ENCODE peak calls at places on chromosomes 5 and 9, in four cellular contexts. U is HCT116, O is HepG2, T is SK-N-SH. X is an unnamed sample.

GRCh38 chr9:87498046-87498815 is 564 bp downstream of the DAPK1 start:
- DNase-seq in O (peak), T (peak), U (no peak), X (peak)

GRCh38 chr5:93123127-93123526 is 457.9 kb downstream of the NR2F1-AS1 start:
- DNase-seq in U (no peak), O (no peak), T (no peak), X (no peak)

GRCh38 chr5:55853818-55854217 is 2.7 kb downstream of the IL31RA start:
- DNase-seq in O (no peak), U (no peak), T (no peak), X (no peak)

GRCh38 chr9:76135902-76136301 is 245.4 kb downstream of the PCSK5 start:
- DNase-seq in T (no peak), O (no peak), U (no peak), X (no peak)

GRCh38 chr9:137582286-137582860 is 3.6 kb upstream of the DPH7 start:
- DNase-seq in O (no peak), U (no peak), T (peak), X (peak)

GRCh38 chr5:168365581-168366081 is 74.2 kb downstream of the WWC1 start:
- DNase-seq in O (peak), T (no peak), U (peak), X (no peak)

GRCh38 chr5:97888439-97888838 is 705.4 kb upstream of the RIOK2 start:
- DNase-seq in T (no peak), O (no peak), U (no peak), X (no peak)

GRCh38 chr5:123425444-123425843 is 2.2 kb upstream of the CEP120 start:
- DNase-seq in U (no peak), O (no peak), T (no peak), X (no peak)

GRCh38 chr5:72353046-72353445 is 32.9 kb downstream of the PTCD2 start:
- DNase-seq in U (no peak), T (no peak), O (no peak), X (no peak)

GRCh38 chr5:68839019-68839552 is 254.7 kb upstream of the SLC30A5 start:
- DNase-seq in U (no peak), O (no peak), T (no peak), X (no peak)

GRCh38 chr5:143594913-143595818 is 191.7 kb upstream of the NR3C1 start:
- DNase-seq in U (peak), O (peak), T (no peak), X (no peak)

GRCh38 chr5:73564644-73565165 is 734 bp downstream of the ANKRA2 start:
- DNase-seq in U (no peak), O (no peak), T (peak), X (peak)

GRCh38 chr5:54876561-54876960 is 108.8 kb downstream of the ESM1 start:
- DNase-seq in T (no peak), O (no peak), U (no peak), X (no peak)

GRCh38 chr5:115295775-115296129 is 702 bp downstream of the CCDC112 start:
- DNase-seq in O (no peak), U (no peak), T (no peak), X (no peak)

GRCh38 chr5:10788358-10788757 is 27.3 kb upstream of the DAP start:
- DNase-seq in O (no peak), U (no peak), T (no peak), X (no peak)

GRCh38 chr5:124664287-124664686 is 82.2 kb downstream of the ZNF608 start:
- DNase-seq in T (no peak), O (no peak), U (no peak), X (no peak)

GRCh38 chr9:29799227-29799626 is 2225.9 kb upstream of the C9orf72 start:
- DNase-seq in O (peak), U (no peak), T (no peak), X (no peak)

GRCh38 chr9:111898331-111899096 is 1.9 kb downstream of the UGCG start:
- DNase-seq in O (no peak), T (no peak), U (no peak), X (no peak)

GRCh38 chr9:5879419-5880181 is 11.1 kb upstream of the MLANA start:
- DNase-seq in O (peak), T (peak), U (peak), X (peak)

GRCh38 chr5:33565304-33565703 is 124.5 kb downstream of the TARS1 start:
- DNase-seq in O (no peak), T (no peak), U (no peak), X (no peak)

GRCh38 chr5:1782385-1783213 is 17.0 kb downstream of the MRPL36 start:
- DNase-seq in U (no peak), O (no peak), T (no peak), X (no peak)

GRCh38 chr5:109141499-109142200 is 268.1 kb downstream of the PJA2 start:
- DNase-seq in T (no peak), U (no peak), O (no peak), X (no peak)

DNA sequence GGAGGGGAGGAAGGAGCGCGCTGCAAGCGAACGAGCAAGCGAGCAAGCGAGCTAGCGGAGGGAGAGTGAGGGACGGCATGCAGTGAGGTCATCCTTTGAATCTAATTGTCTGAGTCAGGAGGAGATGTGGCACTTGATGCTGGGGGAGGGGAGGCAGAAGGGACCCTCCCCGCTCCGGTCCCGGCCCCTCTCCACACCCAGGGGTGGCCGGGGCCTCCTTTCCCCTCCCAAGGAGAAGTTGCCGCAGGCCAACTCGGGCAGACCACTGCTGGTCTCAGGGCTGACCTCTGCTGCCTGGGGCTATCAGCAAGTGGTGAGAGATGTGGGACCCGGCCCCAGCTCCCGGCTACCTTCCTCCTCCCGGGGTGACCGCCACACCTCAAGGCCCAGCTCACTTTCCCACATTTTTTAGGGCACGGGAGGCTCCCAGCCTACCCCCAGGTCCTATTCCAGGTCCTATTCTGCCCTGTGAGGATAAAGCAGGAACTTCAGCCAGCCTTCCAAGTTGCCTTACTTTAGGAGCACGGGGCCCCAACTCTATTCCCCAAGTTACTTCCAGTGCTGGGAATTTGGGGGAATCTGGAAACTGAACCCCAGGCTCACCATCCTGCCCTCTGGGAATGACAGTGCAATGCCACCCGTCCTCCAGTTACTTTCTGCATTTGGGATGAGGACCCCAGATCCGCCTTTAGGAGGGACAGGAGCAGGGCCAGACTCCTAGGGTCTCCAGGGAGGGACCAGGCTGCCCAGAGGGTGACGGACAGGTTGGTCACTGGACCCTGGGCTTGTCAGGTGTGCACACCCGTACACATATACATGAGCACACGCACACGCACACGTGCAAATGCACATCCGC is 11.1 kb downstream of the CNTFR start:
- DNase-seq in U (no peak), T (peak), O (no peak), X (no peak)
- TF ChIP-seq ELF1 in U (no peak), T (no peak), O (no peak), X (no peak)

GRCh38 chr5:129051283-129051682 is 43.3 kb upstream of the ISOC1 start:
- DNase-seq in T (no peak), O (no peak), U (no peak), X (no peak)
- TF ChIP-seq ELF1 in T (no peak), O (no peak), U (no peak), X (no peak)

DNA sequence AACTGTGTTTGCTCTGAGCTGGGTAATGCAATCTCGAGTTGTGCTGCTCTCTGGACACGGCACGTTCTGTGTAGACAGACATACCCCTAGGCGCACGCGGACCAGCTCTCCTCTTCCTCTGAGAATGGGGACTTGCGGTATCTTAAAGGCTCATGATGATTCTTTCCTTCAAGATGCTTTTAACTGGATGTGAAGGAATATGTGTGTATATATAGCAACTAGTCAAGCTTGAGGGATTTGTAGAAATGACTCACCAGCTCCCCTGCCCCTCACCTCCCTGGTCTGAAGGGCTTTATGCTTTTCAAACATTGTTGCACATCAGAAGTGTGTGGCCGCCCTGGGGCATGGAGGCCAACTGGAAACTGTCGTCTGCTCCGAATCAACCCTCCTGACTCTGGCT is 105.1 kb upstream of the FCN2 start:
- DNase-seq in U (no peak), T (no peak), O (no peak), X (no peak)
- TF ChIP-seq ELF1 in U (no peak), T (no peak), O (no peak), X (no peak)

DNA sequence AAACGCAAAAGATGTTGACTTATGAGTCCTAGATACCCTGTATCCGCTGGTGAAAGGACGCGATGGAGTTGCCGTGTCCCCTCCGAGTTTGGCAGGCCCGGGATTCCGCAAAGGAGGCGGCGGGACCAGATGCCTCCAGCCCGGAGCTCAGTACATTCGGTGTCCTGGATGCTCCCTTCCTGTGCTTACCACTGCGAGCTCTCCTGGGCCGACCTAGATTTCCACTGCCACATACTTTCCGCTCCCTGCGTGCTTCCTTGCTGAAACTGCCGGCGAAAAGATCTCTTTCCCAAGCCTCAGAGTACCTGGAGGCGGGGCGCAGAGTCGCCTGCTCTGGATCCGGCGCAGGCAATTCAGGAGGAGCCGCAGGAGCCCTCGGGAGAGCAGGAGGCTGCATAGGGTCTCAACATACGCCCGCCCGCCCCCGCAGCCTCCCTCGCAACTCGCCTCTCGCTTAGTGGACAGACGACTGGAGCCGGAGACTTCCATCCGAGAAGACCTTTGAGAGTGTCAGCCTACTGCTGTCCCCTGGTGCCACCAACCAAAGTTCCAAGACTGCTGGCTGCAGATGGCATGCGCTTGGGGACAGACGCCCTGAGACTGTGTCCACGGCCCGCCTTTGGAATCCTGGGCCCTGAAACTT is 39.8 kb downstream of the ANXA2R start:
- DNase-seq in O (no peak), U (no peak), T (no peak), X (no peak)
- TF ChIP-seq ELF1 in O (no peak), U (no peak), T (no peak), X (no peak)

DNA sequence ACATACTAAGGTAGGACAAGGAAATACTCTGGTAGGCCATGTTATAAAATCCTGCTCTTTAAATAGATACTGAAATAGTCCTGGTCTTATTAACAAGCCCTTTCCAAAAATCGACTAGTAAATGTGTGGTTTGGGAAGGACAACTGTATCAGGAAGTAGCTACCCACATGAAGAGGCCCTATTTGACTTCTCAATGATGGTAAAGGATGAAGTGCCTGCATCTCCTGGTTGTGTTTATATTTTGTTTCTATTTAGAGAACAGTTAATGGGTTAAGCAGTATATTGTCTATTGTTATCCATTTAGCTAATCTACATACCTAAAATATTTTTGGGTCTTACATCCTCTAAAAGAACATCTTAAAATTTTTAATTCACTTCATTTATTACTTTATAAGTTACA is 12.5 kb downstream of the GDF9 start:
- DNase-seq in T (no peak), U (no peak), O (no peak), X (no peak)
- TF ChIP-seq ELF1 in T (no peak), U (no peak), O (no peak), X (no peak)

X was measured in K562.